ENCODE peak calls at places on chromosomes 2 and 18, in seven cellular contexts. B, F, D, R, Z, K and G are unnamed samples.

GRCh38 chr18:76422121-76422520 is 72.9 kb downstream of the ZNF516 start:
- DNase-seq in D (no peak), R (no peak), Z (no peak), K (no peak), F (no peak), B (no peak), G (no peak)

GRCh38 chr2:8304821-8305766 is 376.8 kb upstream of the ID2 start:
- DNase-seq in D (no peak), Z (no peak), R (no peak), B (no peak), F (no peak), K (no peak), G (no peak)

GRCh38 chr2:40097691-40098376 is 318.8 kb upstream of the THUMPD2 start:
- DNase-seq in F (peak), R (no peak), Z (no peak), B (no peak), D (no peak), K (no peak), G (no peak)

GRCh38 chr2:65429799-65430514 is 2.4 kb downstream of the SPRED2 start:
- DNase-seq in Z (no peak), R (peak), F (peak), B (no peak), K (no peak), D (no peak), G (no peak)

GRCh38 chr18:24234850-24235418 is 96.1 kb downstream of the CABYR start:
- DNase-seq in B (no peak), F (no peak), D (no peak), Z (no peak), K (no peak), R (no peak), G (no peak)

GRCh38 chr2:170530284-170530745 is 184.8 kb upstream of the SP5 start:
- DNase-seq in D (peak), F (no peak), Z (no peak), B (peak), R (peak), K (no peak), G (no peak)

GRCh38 chr2:101985793-101986164 is 6.0 kb upstream of the IL1R2 start:
- DNase-seq in K (no peak), R (no peak), B (no peak), F (no peak), D (no peak), Z (no peak), G (no peak)

GRCh38 chr2:205837663-205838062 is 155.4 kb downstream of the NRP2 start:
- DNase-seq in Z (no peak), K (no peak), F (no peak), R (no peak), D (no peak), B (no peak), G (no peak)

GRCh38 chr2:25341031-25341727 is 546 bp downstream of the DNMT3A start:
- DNase-seq in B (peak), D (peak), K (peak), R (no peak), F (peak), Z (peak), G (no peak)

GRCh38 chr2:54897420-54898310 is 152.6 kb downstream of the RTN4 start:
- DNase-seq in B (no peak), R (no peak), K (peak), D (no peak), F (no peak), Z (no peak), G (no peak)

GRCh38 chr2:201797175-201797840 is 9.0 kb upstream of the CDK15 start:
- DNase-seq in F (peak), R (no peak), B (no peak), Z (no peak), D (no peak), K (no peak), G (no peak)

GRCh38 chr2:120312076-120312475 is 33.9 kb upstream of the INHBB start:
- DNase-seq in F (no peak), B (no peak), K (no peak), Z (no peak), R (no peak), D (no peak), G (no peak)

GRCh38 chr2:120315367-120316033 is 30.4 kb upstream of the INHBB start:
- DNase-seq in R (no peak), K (no peak), D (no peak), F (no peak), B (no peak), Z (no peak), G (no peak)

GRCh38 chr2:120314656-120315366 is 31.1 kb upstream of the INHBB start:
- DNase-seq in R (no peak), B (no peak), K (peak), D (no peak), Z (no peak), F (no peak), G (no peak)

GRCh38 chr2:120312861-120313694 is 32.9 kb upstream of the INHBB start:
- DNase-seq in D (peak), K (peak), Z (peak), F (peak), B (peak), R (peak), G (no peak)

DNA sequence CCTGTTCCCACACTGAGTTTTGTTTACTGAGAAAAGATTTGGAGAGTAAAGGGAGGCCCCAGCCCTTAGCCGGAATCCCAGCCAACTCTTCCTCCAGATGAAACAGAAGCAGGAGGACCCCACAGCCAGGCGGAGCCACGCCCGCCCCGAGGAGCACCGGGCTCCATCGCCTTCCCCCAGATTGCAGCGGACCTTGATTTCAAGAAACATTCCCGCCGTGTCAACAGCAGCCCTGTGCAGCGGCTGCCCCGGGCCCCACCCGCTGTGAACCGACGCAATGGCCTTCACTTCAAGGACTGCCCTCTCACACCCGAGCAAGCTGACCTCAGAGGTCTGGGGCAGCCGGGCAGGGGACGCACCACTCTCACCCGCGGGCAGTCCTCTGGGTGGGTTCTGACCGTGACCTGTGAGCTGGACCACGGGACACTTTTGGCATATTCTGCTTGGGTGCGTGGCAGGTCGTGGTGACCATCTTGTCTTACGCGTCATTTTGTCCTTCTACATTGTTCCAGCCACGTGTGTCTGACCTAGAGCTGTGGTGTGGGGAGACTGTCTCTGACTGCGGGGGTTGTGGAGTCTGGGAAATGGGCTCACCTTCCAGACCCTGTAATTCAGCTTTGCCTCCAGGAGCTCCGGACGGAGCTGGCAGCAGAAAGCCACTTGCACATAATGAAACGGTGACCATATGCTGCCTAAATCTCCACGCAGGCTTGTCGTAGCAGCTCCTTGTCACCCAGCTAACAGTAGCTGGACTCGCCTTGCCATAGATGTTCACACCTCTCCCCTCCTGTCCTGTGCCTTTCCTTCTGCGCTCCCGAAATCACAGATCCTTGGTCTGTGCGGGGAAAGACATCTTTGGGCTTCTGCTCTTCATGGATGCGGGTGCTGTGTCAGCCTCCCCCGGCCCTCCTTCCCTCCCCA is 32.0 kb upstream of the INHBB start:
- DNase-seq in K (no peak), R (no peak), Z (no peak), B (no peak), F (no peak), D (no peak), G (no peak)
- H3K4me3 ChIP-seq in K (no peak), R (no peak), Z (peak), B (peak), F (peak), D (no peak), G (peak)

GRCh38 chr2:190511104-190511503 is 23.4 kb downstream of the NEMP2 start:
- DNase-seq in F (peak), K (no peak), D (no peak), R (no peak), B (peak), Z (peak), G (no peak)
- H3K27ac ChIP-seq in F (no peak), K (no peak), D (no peak), R (no peak), B (no peak), Z (no peak), G (no peak)

GRCh38 chr2:68946117-68946516 is 6.6 kb downstream of the GKN2 start:
- DNase-seq in D (no peak), Z (no peak), F (no peak), R (no peak), B (no peak), K (no peak), G (no peak)
- TF ChIP-seq EZH2 in D (no peak), Z (no peak), F (no peak), R (no peak), B (no peak), K (no peak), G (no peak)

GRCh38 chr2:152061383-152061782 is 37.5 kb downstream of the CACNB4 start:
- DNase-seq in F (no peak), R (no peak), B (no peak), Z (no peak), K (no peak), D (no peak), G (no peak)

GRCh38 chr2:152063325-152063924 is 35.4 kb downstream of the CACNB4 start:
- DNase-seq in B (no peak), R (no peak), F (no peak), D (no peak), K (no peak), Z (no peak), G (no peak)

GRCh38 chr2:152065945-152066344 is 32.9 kb downstream of the CACNB4 start:
- DNase-seq in Z (no peak), F (no peak), K (no peak), B (no peak), D (no peak), R (no peak), G (no peak)

GRCh38 chr2:152058655-152059054 is 40.2 kb downstream of the CACNB4 start:
- DNase-seq in R (no peak), B (no peak), D (no peak), K (no peak), F (no peak), Z (no peak), G (no peak)

DNA sequence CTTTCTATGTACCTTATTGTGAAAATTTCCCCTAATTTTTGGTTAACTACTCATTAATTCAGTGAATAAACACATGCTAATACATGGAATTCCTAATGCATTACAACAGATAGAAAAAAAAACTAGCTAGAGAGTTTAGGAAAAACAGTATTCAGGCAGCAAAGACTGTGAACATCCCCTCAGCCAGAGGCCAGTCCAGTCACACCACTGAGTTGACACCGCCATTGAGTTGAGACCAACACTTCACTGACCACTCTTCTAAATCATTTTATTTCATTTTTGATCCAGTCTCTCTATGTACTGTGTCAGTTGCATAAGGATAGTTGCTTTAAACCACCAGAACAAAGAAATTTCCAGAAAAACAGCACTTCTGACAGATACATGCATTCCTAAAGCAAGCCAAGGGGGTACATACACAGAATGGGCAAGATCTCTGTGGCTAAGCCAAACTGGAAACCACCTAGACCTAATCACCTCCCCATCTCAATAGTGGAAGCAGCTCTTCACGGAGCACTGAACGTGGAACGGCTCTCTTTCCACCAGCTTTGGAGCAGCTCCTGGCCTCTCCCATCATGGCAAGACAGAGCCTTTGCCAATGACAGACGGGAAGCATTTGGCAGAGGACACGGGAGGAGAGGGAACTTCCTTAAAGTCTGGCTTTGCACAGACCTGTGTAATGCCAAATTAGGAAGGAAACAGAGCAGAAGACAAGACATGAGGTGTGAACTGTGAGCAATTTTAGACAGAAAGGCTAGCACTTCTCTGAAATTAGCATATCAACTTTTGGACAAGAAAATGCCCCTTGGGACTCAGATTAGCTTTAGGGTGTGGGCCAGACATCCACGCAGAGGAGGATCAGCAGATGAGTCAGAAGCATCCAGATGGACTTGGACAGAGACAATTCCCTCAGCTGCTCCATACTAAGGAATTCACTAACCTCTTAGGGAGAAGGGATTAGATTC is 36.4 kb downstream of the CACNB4 start:
- DNase-seq in R (no peak), Z (no peak), B (no peak), K (no peak), F (peak), D (no peak), G (no peak)
- H3K4me3 ChIP-seq in R (no peak), Z (no peak), B (no peak), K (no peak), F (peak), D (no peak), G (no peak)

GRCh38 chr2:194352505-194352904 is 1304.5 kb upstream of the SLC39A10 start:
- DNase-seq in R (no peak), Z (no peak), B (no peak), F (no peak), K (no peak), D (no peak), G (no peak)
- H3K27ac ChIP-seq in R (no peak), Z (no peak), B (no peak), F (no peak), K (no peak), D (no peak), G (no peak)

GRCh38 chr2:238158807-238159539 is at the start of gene ERFE:
- DNase-seq in K (no peak), B (peak), R (peak), Z (peak), F (peak), D (peak), G (no peak)

GRCh38 chr2:238159676-238160205 is 971 bp downstream of the ERFE start:
- DNase-seq in B (no peak), Z (no peak), K (no peak), F (no peak), R (no peak), D (no peak), G (no peak)

GRCh38 chr2:238157506-238158017 is 1.2 kb upstream of the ERFE start:
- DNase-seq in R (no peak), B (no peak), Z (no peak), D (no peak), K (no peak), F (no peak), G (no peak)

GRCh38 chr2:238155761-238156694 is 2.7 kb upstream of the ERFE start:
- DNase-seq in R (no peak), B (no peak), D (no peak), F (no peak), Z (no peak), K (no peak), G (no peak)

GRCh38 chr2:238158018-238158806 is 558 bp upstream of the ERFE start:
- DNase-seq in B (no peak), K (no peak), Z (no peak), R (no peak), F (no peak), D (no peak), G (no peak)
- TF ChIP-seq EZH2 in B (no peak), K (no peak), Z (no peak), R (no peak), F (no peak), D (no peak), G (no peak)

GRCh38 chr2:23746141-23746863 is 180.6 kb downstream of the ATAD2B start:
- DNase-seq in F (no peak), Z (no peak), D (no peak), K (no peak), R (no peak), B (no peak), G (no peak)

GRCh38 chr2:23753291-23754006 is 173.5 kb downstream of the ATAD2B start:
- DNase-seq in B (no peak), Z (no peak), D (no peak), F (no peak), K (no peak), R (no peak), G (no peak)

GRCh38 chr2:23754970-23755369 is 172.0 kb downstream of the ATAD2B start:
- DNase-seq in D (no peak), R (no peak), B (no peak), K (no peak), F (no peak), Z (no peak), G (no peak)

GRCh38 chr2:23756593-23757292 is 170.2 kb downstream of the ATAD2B start:
- DNase-seq in K (no peak), B (peak), D (no peak), R (no peak), Z (no peak), F (no peak), G (peak)

GRCh38 chr2:23751747-23752265 is 175.1 kb downstream of the ATAD2B start:
- DNase-seq in R (no peak), D (no peak), F (peak), K (no peak), Z (no peak), B (no peak), G (no peak)
- H3K4me3 ChIP-seq in R (no peak), D (no peak), F (no peak), K (no peak), Z (no peak), B (no peak), G (no peak)

DNA sequence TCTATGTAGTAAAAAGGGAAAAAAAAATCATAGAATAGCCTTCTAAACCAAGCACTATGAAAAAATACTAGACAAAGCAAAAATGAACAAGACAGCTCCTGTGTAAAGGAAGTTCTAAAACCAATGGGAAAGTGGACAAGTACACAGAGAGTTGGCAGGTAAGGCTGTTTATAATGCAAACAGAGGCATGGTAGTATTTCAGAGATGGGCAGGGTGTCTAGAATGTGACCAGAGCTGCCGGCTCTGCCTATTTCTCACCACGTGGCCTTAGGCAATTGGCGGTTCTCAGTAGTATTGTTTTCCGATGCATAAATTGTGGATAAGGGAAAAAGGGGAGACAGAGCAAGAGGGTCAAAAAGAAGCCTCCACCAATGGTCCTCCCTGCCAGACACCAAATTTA is 173.6 kb downstream of the ANKRD30B start:
- DNase-seq in R (no peak), F (no peak), B (no peak), K (no peak), D (no peak), Z (no peak), G (no peak)
- H3K27ac ChIP-seq in R (no peak), F (no peak), B (no peak), K (no peak), D (no peak), Z (no peak), G (no peak)